ENCODE peak calls at places on chromosomes 4 and X, in seven cellular contexts. K, M, N, O, W, T and L are unnamed samples.

GRCh38 chr4:92303621-92304027 is at the start of gene GRID2:
- DNase-seq in K (no peak), O (peak; percentile 55), T (no peak), W (peak; percentile 38), M (no peak), N (peak; percentile 1), L (peak; percentile 2)

GRCh38 chrX:49184294-49185061 is 1.7 kb downstream of the PRICKLE3 start:
- DNase-seq in T (no peak), K (no peak), M (peak; percentile 84), N (peak; percentile 92), O (peak; percentile 67), W (peak; percentile 91), L (peak; percentile 94)

GRCh38 chr4:176451441-176451840 is 131.7 kb downstream of the SPCS3 start:
- DNase-seq in M (no peak), K (no peak), O (peak; percentile 57), T (no peak), N (no peak), W (no peak), L (no peak)

GRCh38 chrX:9291666-9292065 is 173.2 kb upstream of the TBL1X start:
- DNase-seq in M (no peak), N (no peak), O (no peak), T (no peak), K (no peak), W (no peak), L (no peak)

GRCh38 chr4:183798921-183799307 is 106.2 kb upstream of the STOX2 start:
- DNase-seq in K (no peak), W (no peak), M (no peak), T (no peak), O (no peak), N (peak; percentile 6), L (no peak)

GRCh38 chr4:19857405-19857804 is 394.3 kb upstream of the SLIT2 start:
- DNase-seq in K (no peak), W (peak; percentile 51), M (no peak), O (no peak), N (no peak), T (peak; percentile 23), L (peak; percentile 9)

GRCh38 chrX:40098264-40099045 is 697 bp upstream of the BCOR start:
- DNase-seq in W (no peak), K (peak; percentile 48), T (no peak), N (peak; percentile 47), M (no peak), O (no peak), L (peak; percentile 70)

GRCh38 chrX:1178580-1179057 is 33.8 kb downstream of the CRLF2 start:
- DNase-seq in O (no peak), T (no peak), K (no peak), M (peak; percentile 56), N (peak; percentile 59), W (peak; percentile 1), L (peak; percentile 23)

GRCh38 chr4:107818301-107818910 is 6.3 kb upstream of the SGMS2 start:
- DNase-seq in K (no peak), T (no peak), O (no peak), N (peak; percentile 55), W (no peak), M (no peak), L (peak; percentile 84)

GRCh38 chrX:101677028-101677427 is 17.4 kb upstream of the ARMCX2 start:
- DNase-seq in M (no peak), W (no peak), N (no peak), T (no peak), O (no peak), K (no peak), L (no peak)

GRCh38 chr4:7421356-7422097 is 13.2 kb downstream of the PSAPL1 start:
- DNase-seq in W (no peak), K (no peak), N (no peak), O (peak; percentile 43), T (no peak), M (no peak), L (no peak)

GRCh38 chrX:1521459-1521956 is 15.5 kb downstream of the P2RY8 start:
- DNase-seq in T (no peak), K (peak; percentile 55), O (no peak), W (no peak), M (no peak), N (no peak), L (no peak)

GRCh38 chrX:150696264-150696789 is 3.1 kb downstream of the MTMR1 start:
- DNase-seq in W (no peak), M (no peak), T (no peak), N (no peak), K (no peak), O (no peak), L (no peak)

GRCh38 chr4:149887091-149887490 is 71.4 kb upstream of the IQCM start:
- DNase-seq in W (no peak), T (no peak), K (no peak), O (no peak), M (no peak), N (peak; percentile 7), L (peak; percentile 53)

GRCh38 chr4:20890752-20891151 is 190.5 kb downstream of the PACRGL start:
- DNase-seq in N (peak; percentile 6), W (no peak), M (no peak), T (no peak), O (no peak), K (no peak), L (peak; percentile 53)

GRCh38 chr4:154743683-154744340 is at the start of gene LRAT:
- DNase-seq in M (no peak), T (no peak), O (no peak), K (no peak), W (no peak), N (peak; percentile 89), L (peak; percentile 61)

GRCh38 chrX:100895365-100896075 is 21.4 kb upstream of the NOX1 start:
- DNase-seq in N (peak; percentile 93), O (no peak), T (no peak), M (peak; percentile 86), W (peak; percentile 57), K (no peak), L (peak; percentile 49)

GRCh38 chrX:10756365-10756915 is 136.1 kb upstream of the MID1 start:
- DNase-seq in O (no peak), T (peak; percentile 76), K (no peak), N (peak; percentile 69), M (peak; percentile 59), W (peak; percentile 88), L (peak; percentile 86)

GRCh38 chr4:1512081-1512737 is 106.0 kb upstream of the NKX1-1 start:
- DNase-seq in O (no peak), W (no peak), M (no peak), K (no peak), N (no peak), T (no peak), L (no peak)

GRCh38 chrX:135324463-135324862 is 15.2 kb downstream of the ETDC start:
- DNase-seq in M (no peak), K (no peak), W (no peak), N (no peak), T (no peak), O (no peak), L (peak; percentile 32)

GRCh38 chr4:120916937-120917336 is 5.6 kb downstream of the PRDM5 start:
- DNase-seq in M (no peak), K (no peak), W (no peak), T (no peak), O (no peak), N (no peak), L (no peak)

GRCh38 chr4:113471141-113471860 is 290.2 kb downstream of the CAMK2D start:
- DNase-seq in N (no peak), O (no peak), K (no peak), M (no peak), W (peak; percentile 44), T (no peak), L (no peak)

GRCh38 chr4:4269856-4270255 is 20.1 kb downstream of the LYAR start:
- DNase-seq in N (peak; percentile 55), K (no peak), W (peak; percentile 84), M (peak; percentile 75), T (no peak), O (no peak), L (no peak)